ENCODE peak calls at places on chromosomes 5 and 9, in eight cellular contexts. L, H, M, A, F, U, K and B are unnamed samples.

GRCh38 chr5:61306531-61307195 is 25.4 kb upstream of the ZSWIM6 start:
- DNase-seq in F (no peak), M (no peak), K (no peak), U (peak; percentile 87), A (peak; percentile 90), H (no peak), L (no peak), B (no peak)

GRCh38 chr5:13648822-13649221 is 295.7 kb downstream of the DNAH5 start:
- DNase-seq in H (no peak), A (no peak), M (no peak), U (no peak), L (no peak), K (no peak), F (no peak), B (no peak)

GRCh38 chr5:145161384-145161783 is 673.8 kb downstream of the PRELID2 start:
- DNase-seq in K (no peak), U (no peak), F (no peak), A (no peak), M (no peak), L (no peak), H (no peak), B (no peak)

GRCh38 chr5:54370982-54371381 is 60.6 kb upstream of the ARL15 start:
- DNase-seq in F (no peak), A (no peak), M (no peak), U (no peak), K (no peak), L (no peak), H (no peak), B (no peak)

GRCh38 chr5:14863105-14863504 is 8.5 kb downstream of the ANKH start:
- DNase-seq in L (no peak), A (no peak), K (no peak), H (no peak), M (no peak), U (no peak), F (no peak), B (no peak)

GRCh38 chr5:66138572-66139116 is 5.5 kb upstream of the SREK1 start:
- DNase-seq in A (no peak), U (no peak), H (no peak), F (no peak), L (no peak), K (no peak), M (no peak), B (no peak)

GRCh38 chr9:113648048-113648447 is 184.5 kb downstream of the RGS3 start:
- DNase-seq in U (no peak), F (peak; percentile 51), L (no peak), A (no peak), H (no peak), M (no peak), K (no peak), B (no peak)

GRCh38 chr9:129316281-129317030 is 138.4 kb upstream of the IER5L start:
- DNase-seq in H (no peak), U (no peak), L (no peak), A (no peak), K (no peak), F (peak; percentile 35), M (no peak), B (peak; percentile 9)

GRCh38 chr5:173761182-173761521 is 127.0 kb upstream of the CPEB4 start:
- DNase-seq in K (no peak), U (no peak), M (no peak), F (no peak), A (no peak), L (no peak), H (no peak), B (no peak)

GRCh38 chr5:133788121-133788520 is 175.8 kb upstream of the FSTL4 start:
- DNase-seq in A (no peak), M (no peak), L (no peak), K (no peak), F (no peak), H (no peak), U (no peak), B (no peak)

GRCh38 chr9:32304495-32304894 is 79.9 kb upstream of the ACO1 start:
- DNase-seq in K (no peak), M (no peak), F (no peak), A (no peak), L (no peak), H (no peak), U (no peak), B (no peak)

GRCh38 chr9:134049236-134049635 is 18.6 kb downstream of the BRD3 start:
- DNase-seq in F (peak; percentile 70), K (no peak), U (no peak), L (no peak), M (no peak), A (no peak), H (peak; percentile 28), B (no peak)

GRCh38 chr5:77133061-77133758 is 46.1 kb upstream of the ZBED3 start:
- DNase-seq in H (peak; percentile 81), K (no peak), F (peak; percentile 90), U (peak; percentile 87), A (peak; percentile 97), L (no peak), M (peak; percentile 32), B (no peak)

GRCh38 chr9:6632516-6633328 is 12.8 kb downstream of the GLDC start:
- DNase-seq in L (no peak), H (no peak), M (no peak), U (no peak), K (no peak), A (no peak), F (no peak), B (no peak)

GRCh38 chr5:76689321-76690026 is 26.5 kb upstream of the F2R start:
- DNase-seq in H (no peak), K (no peak), F (no peak), M (no peak), A (peak; percentile 96), U (peak; percentile 91), L (no peak), B (no peak)

GRCh38 chr9:14865206-14865605 is 45.0 kb downstream of the FREM1 start:
- DNase-seq in U (no peak), M (no peak), F (no peak), H (no peak), L (no peak), K (no peak), A (no peak), B (no peak)

GRCh38 chr9:23081377-23081776 is 634.8 kb downstream of the DMRTA1 start:
- DNase-seq in M (no peak), L (no peak), K (no peak), A (no peak), F (peak; percentile 29), U (no peak), H (no peak), B (no peak)